ENCODE peak calls at places on chromosomes 4 and X, in nine cellular contexts. One of them, this sample, is unnamed.

GRCh38 chrX:1587161-1587560 is 4.2 kb upstream of the AKAP17A start:
- DNase-seq in AG09309: no peak
- DNase-seq in cardiac muscle cell: no peak
- DNase-seq in pancreas: no peak
- DNase-seq in esophagus squamous epithelium: no peak
- DNase-seq in pulmonary artery endothelial cell: no peak
- DNase-seq in EL: no peak
- DNase-seq in anterior cingulate cortex: no peak
- DNase-seq in putamen: no peak
- DNase-seq in this sample: no peak

GRCh38 chr4:7195546-7196282 is 3.4 kb downstream of the SORCS2 start:
- DNase-seq in AG09309: peak; percentile 37
- DNase-seq in cardiac muscle cell: no peak
- DNase-seq in pancreas: peak; percentile 1
- DNase-seq in esophagus squamous epithelium: no peak
- DNase-seq in pulmonary artery endothelial cell: no peak
- DNase-seq in EL: no peak
- DNase-seq in anterior cingulate cortex: no peak
- DNase-seq in putamen: no peak
- DNase-seq in this sample: peak; percentile 51

GRCh38 chrX:130378008-130378669 is 7.3 kb downstream of the GPR119 start:
- DNase-seq in AG09309: no peak
- DNase-seq in cardiac muscle cell: peak; percentile 28
- DNase-seq in pancreas: no peak
- DNase-seq in esophagus squamous epithelium: no peak
- DNase-seq in pulmonary artery endothelial cell: no peak
- DNase-seq in EL: no peak
- DNase-seq in anterior cingulate cortex: no peak
- DNase-seq in putamen: no peak
- DNase-seq in this sample: no peak

GRCh38 chr4:72449705-72450104 is 119.3 kb downstream of the ADAMTS3 start:
- DNase-seq in AG09309: peak; percentile 27
- DNase-seq in cardiac muscle cell: no peak
- DNase-seq in pancreas: no peak
- DNase-seq in esophagus squamous epithelium: no peak
- DNase-seq in pulmonary artery endothelial cell: no peak
- DNase-seq in EL: peak; percentile 33
- DNase-seq in anterior cingulate cortex: no peak
- DNase-seq in putamen: no peak
- DNase-seq in this sample: no peak

GRCh38 chr4:112321768-112322684 is 24.9 kb downstream of the ALPK1 start:
- DNase-seq in AG09309: no peak
- DNase-seq in cardiac muscle cell: peak; percentile 69
- DNase-seq in pancreas: peak; percentile 45
- DNase-seq in esophagus squamous epithelium: peak; percentile 3
- DNase-seq in pulmonary artery endothelial cell: peak; percentile 11
- DNase-seq in EL: peak; percentile 56
- DNase-seq in anterior cingulate cortex: peak; percentile 17
- DNase-seq in putamen: peak; percentile 45
- DNase-seq in this sample: no peak

GRCh38 chr4:183959349-183959748 is 54.2 kb downstream of the STOX2 start:
- DNase-seq in AG09309: no peak
- DNase-seq in cardiac muscle cell: no peak
- DNase-seq in pancreas: no peak
- DNase-seq in esophagus squamous epithelium: no peak
- DNase-seq in pulmonary artery endothelial cell: no peak
- DNase-seq in EL: no peak
- DNase-seq in anterior cingulate cortex: no peak
- DNase-seq in putamen: peak; percentile 27
- DNase-seq in this sample: no peak

GRCh38 chr4:74527049-74527448 is 82.1 kb downstream of the AREG start:
- DNase-seq in AG09309: no peak
- DNase-seq in cardiac muscle cell: no peak
- DNase-seq in pancreas: no peak
- DNase-seq in esophagus squamous epithelium: no peak
- DNase-seq in pulmonary artery endothelial cell: no peak
- DNase-seq in EL: no peak
- DNase-seq in anterior cingulate cortex: no peak
- DNase-seq in putamen: no peak
- DNase-seq in this sample: no peak

GRCh38 chr4:23686169-23686903 is 203.5 kb downstream of the PPARGC1A start:
- DNase-seq in AG09309: no peak
- DNase-seq in cardiac muscle cell: no peak
- DNase-seq in pancreas: no peak
- DNase-seq in esophagus squamous epithelium: no peak
- DNase-seq in pulmonary artery endothelial cell: no peak
- DNase-seq in EL: no peak
- DNase-seq in anterior cingulate cortex: no peak
- DNase-seq in putamen: no peak
- DNase-seq in this sample: no peak

GRCh38 chrX:41317487-41318208 is 16.3 kb upstream of the DDX3X start:
- DNase-seq in AG09309: peak; percentile 62
- DNase-seq in cardiac muscle cell: no peak
- DNase-seq in pancreas: no peak
- DNase-seq in esophagus squamous epithelium: no peak
- DNase-seq in pulmonary artery endothelial cell: no peak
- DNase-seq in EL: no peak
- DNase-seq in anterior cingulate cortex: no peak
- DNase-seq in putamen: no peak
- DNase-seq in this sample: no peak

GRCh38 chr4:119151161-119151560 is 15.5 kb downstream of the MYOZ2 start:
- DNase-seq in AG09309: no peak
- DNase-seq in cardiac muscle cell: no peak
- DNase-seq in pancreas: peak; percentile 41
- DNase-seq in esophagus squamous epithelium: no peak
- DNase-seq in pulmonary artery endothelial cell: no peak
- DNase-seq in EL: no peak
- DNase-seq in anterior cingulate cortex: no peak
- DNase-seq in putamen: no peak
- DNase-seq in this sample: no peak

GRCh38 chr4:92304073-92304472 is 307 bp downstream of the GRID2 start:
- DNase-seq in AG09309: no peak
- DNase-seq in cardiac muscle cell: peak; percentile 9
- DNase-seq in pancreas: no peak
- DNase-seq in esophagus squamous epithelium: no peak
- DNase-seq in pulmonary artery endothelial cell: no peak
- DNase-seq in EL: no peak
- DNase-seq in anterior cingulate cortex: no peak
- DNase-seq in putamen: peak; percentile 6
- DNase-seq in this sample: no peak

GRCh38 chrX:108468486-108468885 is 28.8 kb downstream of the COL4A5 start:
- DNase-seq in AG09309: no peak
- DNase-seq in cardiac muscle cell: no peak
- DNase-seq in pancreas: no peak
- DNase-seq in esophagus squamous epithelium: no peak
- DNase-seq in pulmonary artery endothelial cell: no peak
- DNase-seq in EL: peak; percentile 74
- DNase-seq in anterior cingulate cortex: no peak
- DNase-seq in putamen: no peak
- DNase-seq in this sample: no peak

GRCh38 chrX:7088968-7089615 is 58.4 kb upstream of the STS start:
- DNase-seq in AG09309: no peak
- DNase-seq in cardiac muscle cell: peak; percentile 19
- DNase-seq in pancreas: no peak
- DNase-seq in esophagus squamous epithelium: no peak
- DNase-seq in pulmonary artery endothelial cell: no peak
- DNase-seq in EL: no peak
- DNase-seq in anterior cingulate cortex: no peak
- DNase-seq in putamen: no peak
- DNase-seq in this sample: no peak

This sample was measured in cardiac septum.